ENCODE peak calls at places on chromosome 18, in four cellular contexts. Y is K562, F is A549, Q is tibial artery. R is an unnamed sample.
A peak's percentile ranks its signal among the peaks of the same experiment; 100 is the strongest.

GRCh38 chr18:3401669-3402620 is 48.0 kb upstream of the TGIF1 start:
- DNase-seq in Y (no peak), Q (no peak), F (no peak), R (no peak)

GRCh38 chr18:48875942-48876511 is 74.7 kb downstream of the SMAD7 start:
- DNase-seq in F (no peak), Y (no peak), Q (peak; percentile 67), R (no peak)

GRCh38 chr18:75139226-75139911 is 69.6 kb downstream of the PTGR3 start:
- DNase-seq in Y (no peak), Q (peak; percentile 45), F (no peak), R (no peak)

GRCh38 chr18:79283341-79283879 is 112.3 kb upstream of the NFATC1 start:
- DNase-seq in F (no peak), Y (no peak), Q (no peak), R (no peak)

GRCh38 chr18:11909081-11909410 is 929 bp upstream of the MPPE1 start:
- DNase-seq in F (no peak), Q (no peak), Y (no peak), R (peak; percentile 41)

GRCh38 chr18:27662537-27662936 is 477.4 kb upstream of the CHST9 start:
- DNase-seq in Y (no peak), F (no peak), Q (no peak), R (no peak)

GRCh38 chr18:78810706-78811105 is 168.9 kb upstream of the SALL3 start:
- DNase-seq in Y (no peak), Q (no peak), F (no peak), R (no peak)

GRCh38 chr18:45856526-45856925 is 31.1 kb downstream of the SIGLEC15 start:
- DNase-seq in F (no peak), Y (no peak), Q (no peak), R (no peak)

GRCh38 chr18:49747876-49748275 is 65.5 kb downstream of the ACAA2 start:
- DNase-seq in Q (no peak), F (no peak), Y (no peak), R (no peak)

GRCh38 chr18:62521588-62521987 is 1.2 kb upstream of the ZCCHC2 start:
- DNase-seq in Y (no peak), Q (no peak), F (no peak), R (no peak)

GRCh38 chr18:8212893-8213805 is 396.1 kb upstream of the RAB12 start:
- DNase-seq in Q (no peak), F (no peak), Y (no peak), R (peak; percentile 29)

GRCh38 chr18:54555996-54556395 is 35.0 kb upstream of the DYNAP start:
- DNase-seq in Q (no peak), Y (no peak), F (no peak), R (no peak)

GRCh38 chr18:54561864-54562263 is 29.2 kb upstream of the DYNAP start:
- DNase-seq in F (no peak), Q (no peak), Y (no peak), R (peak; percentile 3)

GRCh38 chr18:54557958-54558357 is 33.1 kb upstream of the DYNAP start:
- DNase-seq in F (no peak), Y (no peak), Q (no peak), R (no peak)

GRCh38 chr18:54558609-54559585 is 32.1 kb upstream of the DYNAP start:
- DNase-seq in F (peak; percentile 5), Q (no peak), Y (peak; percentile 9), R (peak; percentile 5)
- TF ChIP-seq CTCF in F (peak; percentile 57), Q (peak; percentile 8), Y (peak; percentile 34), R (peak; percentile 70)

GRCh38 chr18:59954746-59955145 is 55.0 kb downstream of the PMAIP1 start:
- DNase-seq in Q (no peak), F (no peak), Y (no peak), R (peak; percentile 89)
- H3K4me1 ChIP-seq in Q (no peaks in the 10 kb centered on the region), F (peaks cover 45% of the 10 kb centered on the region), Y (peaks cover 5% of the 10 kb centered on the region), R (peaks cover 63% of the 10 kb centered on the region)

GRCh38 chr18:54531402-54532065 is 59.5 kb upstream of the DYNAP start:
- DNase-seq in Y (no peak), Q (no peak), F (no peak), R (peak; percentile 7)
- H3K27ac ChIP-seq in Y (no peak overlapping the region), Q (no peak overlapping the region), F (no peak overlapping the region), R (no peak overlapping the region)

GRCh38 chr18:44826418-44827259 is 146.0 kb downstream of the SETBP1 start:
- DNase-seq in Q (peak; percentile 89), Y (no peak), F (no peak), R (peak; percentile 76)
- TF ChIP-seq CTCF in Q (no peak), Y (no peak), F (no peak), R (no peak)

GRCh38 chr18:76450452-76450851 is 44.6 kb downstream of the ZNF516 start:
- DNase-seq in Q (no peak), Y (no peak), F (no peak), R (no peak)
- H3K4me1 ChIP-seq in Q (no peaks in the 10 kb centered on the region), Y (no peaks in the 10 kb centered on the region), F (peaks cover 27% of the 10 kb centered on the region), R (peaks cover 5% of the 10 kb centered on the region)

GRCh38 chr18:44805176-44805575 is 124.5 kb downstream of the SETBP1 start:
- DNase-seq in Q (no peak), F (no peak), Y (no peak), R (no peak)

GRCh38 chr18:44803019-44803650 is 122.4 kb downstream of the SETBP1 start:
- DNase-seq in Q (peak; percentile 85), Y (no peak), F (no peak), R (no peak)

GRCh38 chr18:44804033-44804432 is 123.3 kb downstream of the SETBP1 start:
- DNase-seq in Q (no peak), F (no peak), Y (no peak), R (no peak)

GRCh38 chr18:44801796-44802195 is 121.1 kb downstream of the SETBP1 start:
- DNase-seq in F (no peak), Q (no peak), Y (no peak), R (no peak)

GRCh38 chr18:44802508-44802907 is 121.8 kb downstream of the SETBP1 start:
- DNase-seq in Y (no peak), F (no peak), Q (no peak), R (peak; percentile 27)
- H3K27ac ChIP-seq in Y (no peak overlapping the region), F (no peak overlapping the region), Q (peak overlapping the region; percentile 90), R (no peak overlapping the region)

GRCh38 chr18:32893915-32894314 is 121.1 kb upstream of the KLHL14 start:
- DNase-seq in Y (no peak), Q (no peak), F (peak; percentile 2), R (no peak)

GRCh38 chr18:32902566-32903330 is 129.9 kb upstream of the KLHL14 start:
- DNase-seq in Q (no peak), Y (no peak), F (no peak), R (no peak)

GRCh38 chr18:32896781-32897547 is 124.1 kb upstream of the KLHL14 start:
- DNase-seq in Y (no peak), Q (no peak), F (no peak), R (no peak)

GRCh38 chr18:32899819-32900218 is 127.0 kb upstream of the KLHL14 start:
- DNase-seq in Q (no peak), F (no peak), Y (no peak), R (no peak)
- TF ChIP-seq CTCF in Q (no peak), F (no peak), Y (no peak), R (no peak)

GRCh38 chr18:74115046-74115445 is 32.6 kb downstream of the FBXO15 start:
- DNase-seq in Q (no peak), F (no peak), Y (no peak), R (peak; percentile 2)

GRCh38 chr18:74114206-74114605 is 33.4 kb downstream of the FBXO15 start:
- DNase-seq in F (no peak), Q (no peak), Y (no peak), R (no peak)

GRCh38 chr18:74110983-74111382 is 36.7 kb downstream of the FBXO15 start:
- DNase-seq in F (no peak), Y (no peak), Q (no peak), R (no peak)

GRCh38 chr18:74116628-74117554 is 30.7 kb downstream of the FBXO15 start:
- DNase-seq in F (no peak), Q (no peak), Y (no peak), R (peak; percentile 32)

GRCh38 chr18:74113711-74114110 is 33.9 kb downstream of the FBXO15 start:
- DNase-seq in F (no peak), Y (no peak), Q (no peak), R (no peak)
- H3K4me1 ChIP-seq in F (no peaks in the 10 kb centered on the region), Y (no peaks in the 10 kb centered on the region), Q (no peaks in the 10 kb centered on the region), R (no peaks in the 10 kb centered on the region)

R was measured in foreskin keratinocyte.